ENCODE peak calls at places on chromosomes 5 and 9, in six cellular contexts. N, H, O, P, Z and D are unnamed samples.

GRCh38 chr9:126404459-126404858 is 77.8 kb downstream of the MVB12B start:
- DNase-seq in N (no peak), H (no peak), O (no peak), P (no peak), Z (no peak), D (no peak)

GRCh38 chr5:112485802-112486427 is 66.8 kb upstream of the EPB41L4A start:
- DNase-seq in N (no peak), H (no peak), O (no peak), P (no peak), Z (no peak), D (no peak)

GRCh38 chr5:32842798-32843531 is 131.8 kb downstream of the NPR3 start:
- DNase-seq in N (no peak), H (no peak), O (no peak), P (no peak), Z (no peak), D (no peak)

GRCh38 chr9:97788763-97789663 is 64.0 kb upstream of the FOXE1 start:
- DNase-seq in N (no peak), H (no peak), O (no peak), P (no peak), Z (no peak), D (no peak)

GRCh38 chr9:89139450-89139849 is 39.2 kb downstream of the SHC3 start:
- DNase-seq in N (no peak), H (no peak), O (no peak), P (no peak), Z (peak; percentile 4), D (no peak)

GRCh38 chr5:119269061-119269579 is 86.7 kb upstream of the TNFAIP8 start:
- DNase-seq in N (no peak), H (no peak), O (peak; percentile 74), P (peak; percentile 58), Z (peak; percentile 33), D (peak; percentile 7)

GRCh38 chr5:81513982-81514381 is 120.0 kb upstream of the ACOT12 start:
- DNase-seq in N (no peak), H (no peak), O (no peak), P (no peak), Z (no peak), D (no peak)

GRCh38 chr9:96617439-96618185 is 2.0 kb downstream of the CDC14B start:
- DNase-seq in N (no peak), H (no peak), O (no peak), P (peak; percentile 15), Z (peak; percentile 34), D (no peak)

GRCh38 chr5:128019391-128019790 is 64.2 kb upstream of the SLC12A2 start:
- DNase-seq in N (no peak), H (no peak), O (no peak), P (no peak), Z (no peak), D (no peak)

GRCh38 chr5:78527054-78527884 is 121.3 kb downstream of the LHFPL2 start:
- DNase-seq in N (no peak), H (no peak), O (peak; percentile 82), P (peak; percentile 40), Z (peak; percentile 60), D (no peak)

GRCh38 chr9:122337561-122337939 is 33.3 kb upstream of the PTGS1 start:
- DNase-seq in N (no peak), H (no peak), O (no peak), P (no peak), Z (no peak), D (no peak)

GRCh38 chr5:127757576-127757975 is 54.4 kb downstream of the CCDC192 start:
- DNase-seq in N (peak; percentile 36), H (no peak), O (peak; percentile 14), P (peak; percentile 69), Z (peak; percentile 24), D (no peak)

GRCh38 chr5:132746592-132747063 is 598 bp upstream of the CCNI2 start:
- DNase-seq in N (no peak), H (no peak), O (no peak), P (peak; percentile 70), Z (no peak), D (no peak)

GRCh38 chr5:137565450-137565849 is 66.3 kb upstream of the SPOCK1 start:
- DNase-seq in N (no peak), H (no peak), O (no peak), P (no peak), Z (no peak), D (no peak)

GRCh38 chr9:92658611-92659010 is 11.3 kb downstream of the IPPK start:
- DNase-seq in N (no peak), H (peak; percentile 10), O (no peak), P (no peak), Z (no peak), D (no peak)

GRCh38 chr5:139745800-139746690 is 49.6 kb upstream of the PSD2 start:
- DNase-seq in N (no peak), H (peak; percentile 66), O (peak; percentile 91), P (peak; percentile 94), Z (peak; percentile 93), D (peak; percentile 89)

GRCh38 chr5:25754895-25755294 is 1110.1 kb upstream of the CDH10 start:
- DNase-seq in N (no peak), H (no peak), O (peak; percentile 6), P (peak; percentile 21), Z (no peak), D (no peak)

GRCh38 chr5:78627175-78627574 is 21.4 kb downstream of the LHFPL2 start:
- DNase-seq in N (no peak), H (no peak), O (peak; percentile 22), P (no peak), Z (no peak), D (no peak)

GRCh38 chr5:112681481-112681908 is 56.2 kb upstream of the APC start:
- DNase-seq in N (no peak), H (no peak), O (no peak), P (no peak), Z (no peak), D (no peak)

GRCh38 chr9:127180457-127181314 is 58.3 kb upstream of the ANGPTL2 start:
- DNase-seq in N (no peak), H (peak; percentile 34), O (no peak), P (no peak), Z (no peak), D (no peak)

GRCh38 chr5:125894383-125894782 is 528.8 kb upstream of the GRAMD2B start:
- DNase-seq in N (no peak), H (no peak), O (no peak), P (peak; percentile 5), Z (peak; percentile 3), D (no peak)

GRCh38 chr9:120183615-120184014 is 396.4 kb downstream of the CDK5RAP2 start:
- DNase-seq in N (no peak), H (no peak), O (no peak), P (peak; percentile 13), Z (no peak), D (no peak)

GRCh38 chr5:1507016-1507375 is 16.8 kb downstream of the LPCAT1 start:
- DNase-seq in N (no peak), H (no peak), O (no peak), P (no peak), Z (no peak), D (no peak)

GRCh38 chr9:122214507-122214906 is 14.2 kb downstream of the LHX6 start:
- DNase-seq in N (no peak), H (no peak), O (no peak), P (no peak), Z (no peak), D (no peak)

GRCh38 chr5:133610489-133611356 is 1.6 kb downstream of the FSTL4 start:
- DNase-seq in N (peak; percentile 61), H (peak; percentile 37), O (peak; percentile 59), P (peak; percentile 96), Z (peak; percentile 95), D (peak; percentile 69)

GRCh38 chr5:148828461-148829247 is 2.2 kb downstream of the ADRB2 start:
- DNase-seq in N (no peak), H (no peak), O (no peak), P (no peak), Z (no peak), D (no peak)

GRCh38 chr9:87910821-87911220 is 6.9 kb upstream of the SPATA31C1 start:
- DNase-seq in N (no peak), H (no peak), O (no peak), P (no peak), Z (no peak), D (no peak)

GRCh38 chr5:58545912-58546311 is 37.0 kb upstream of the RAB3C start:
- DNase-seq in N (peak; percentile 35), H (no peak), O (no peak), P (no peak), Z (no peak), D (no peak)

GRCh38 chr5:128081111-128081865 is 2.3 kb upstream of the SLC12A2 start:
- DNase-seq in N (no peak), H (no peak), O (peak; percentile 33), P (peak; percentile 6), Z (no peak), D (peak; percentile 14)

GRCh38 chr9:23825143-23825531 is 903 bp downstream of the ELAVL2 start:
- DNase-seq in N (no peak), H (no peak), O (no peak), P (peak; percentile 61), Z (no peak), D (no peak)

GRCh38 chr5:25448646-25449045 is 803.9 kb upstream of the CDH10 start:
- DNase-seq in N (no peak), H (no peak), O (no peak), P (peak; percentile 27), Z (peak; percentile 7), D (no peak)